ENCODE peak calls at places on chromosomes 16 and 17, in four cellular contexts. Z is K562, U is H1, D is HepG2. B is an unnamed sample.

GRCh38 chr16:58459344-58460218 is 40.4 kb upstream of the NDRG4 start:
- DNase-seq in Z (peak), U (no peak), D (peak), B (peak)

GRCh38 chr16:74691093-74691855 is 9.4 kb downstream of the MLKL start:
- DNase-seq in Z (no peak), U (no peak), D (no peak), B (no peak)

GRCh38 chr17:44589316-44590071 is 32.2 kb downstream of the FZD2 start:
- DNase-seq in Z (no peak), U (no peak), D (no peak), B (no peak)

GRCh38 chr16:74560912-74561311 is 46.0 kb downstream of the GLG1 start:
- DNase-seq in Z (no peak), U (no peak), D (no peak), B (no peak)

GRCh38 chr16:53159781-53160436 is 105.1 kb downstream of the CHD9 start:
- DNase-seq in Z (peak), U (no peak), D (peak), B (peak)

GRCh38 chr16:67608367-67608766 is 36.6 kb upstream of the CARMIL2 start:
- DNase-seq in Z (no peak), U (no peak), D (no peak), B (no peak)

GRCh38 chr16:1188781-1189189 is 35.9 kb downstream of the CACNA1H start:
- DNase-seq in Z (peak), U (peak), D (no peak), B (no peak)

GRCh38 chr17:511001-511690 is 158.5 kb upstream of the RPH3AL start:
- DNase-seq in Z (no peak), U (no peak), D (no peak), B (no peak)

GRCh38 chr17:17708816-17709215 is 27.6 kb downstream of the RAI1 start:
- DNase-seq in Z (no peak), U (no peak), D (no peak), B (no peak)

GRCh38 chr16:49959552-49960277 is 65.3 kb upstream of the CNEP1R1 start:
- DNase-seq in Z (no peak), U (no peak), D (no peak), B (no peak)

GRCh38 chr17:2323629-2324314 is 12.5 kb downstream of the TSR1 start:
- DNase-seq in Z (no peak), U (no peak), D (no peak), B (no peak)

GRCh38 chr17:8121531-8122390 is 2.1 kb downstream of the HES7 start:
- DNase-seq in Z (peak), U (no peak), D (no peak), B (peak)

GRCh38 chr16:20393801-20394637 is 10.5 kb downstream of the PDILT start:
- DNase-seq in Z (no peak), U (no peak), D (no peak), B (no peak)

GRCh38 chr17:10557422-10557821 is 8.0 kb upstream of the MYH2 start:
- DNase-seq in Z (no peak), U (no peak), D (no peak), B (no peak)

GRCh38 chr17:21458036-21458435 is 81.9 kb downstream of the KCNJ12 start:
- DNase-seq in Z (no peak), U (no peak), D (no peak), B (no peak)

GRCh38 chr17:39699818-39700147 is at the start of gene ERBB2:
- DNase-seq in Z (no peak), U (no peak), D (peak), B (peak)

GRCh38 chr16:4382795-4383357 is 11.2 kb downstream of the VASN start:
- DNase-seq in Z (no peak), U (no peak), D (no peak), B (no peak)

GRCh38 chr17:4230142-4230541 is 33.6 kb downstream of the ANKFY1 start:
- DNase-seq in Z (no peak), U (no peak), D (no peak), B (peak)

GRCh38 chr16:71353736-71354135 is 4.8 kb upstream of the CALB2 start:
- DNase-seq in Z (no peak), U (no peak), D (no peak), B (no peak)

GRCh38 chr17:17391575-17392370 is 85.0 kb upstream of the MED9 start:
- DNase-seq in Z (peak), U (no peak), D (no peak), B (no peak)

GRCh38 chr17:77164483-77165030 is 23.8 kb downstream of the SEC14L1 start:
- DNase-seq in Z (peak), U (no peak), D (peak), B (no peak)

GRCh38 chr17:78366109-78366848 is 6.4 kb upstream of the SOCS3 start:
- DNase-seq in Z (no peak), U (no peak), D (no peak), B (no peak)

GRCh38 chr17:41190328-41190727 is 641 bp downstream of the KRTAP9-1 start:
- DNase-seq in Z (no peak), U (no peak), D (no peak), B (no peak)

GRCh38 chr16:90012978-90013745 is 6.1 kb downstream of the DBNDD1 start:
- DNase-seq in Z (no peak), U (no peak), D (no peak), B (no peak)

GRCh38 chr16:632486-633335 is 1.9 kb downstream of the WFIKKN1 start:
- DNase-seq in Z (no peak), U (no peak), D (no peak), B (no peak)

DNA sequence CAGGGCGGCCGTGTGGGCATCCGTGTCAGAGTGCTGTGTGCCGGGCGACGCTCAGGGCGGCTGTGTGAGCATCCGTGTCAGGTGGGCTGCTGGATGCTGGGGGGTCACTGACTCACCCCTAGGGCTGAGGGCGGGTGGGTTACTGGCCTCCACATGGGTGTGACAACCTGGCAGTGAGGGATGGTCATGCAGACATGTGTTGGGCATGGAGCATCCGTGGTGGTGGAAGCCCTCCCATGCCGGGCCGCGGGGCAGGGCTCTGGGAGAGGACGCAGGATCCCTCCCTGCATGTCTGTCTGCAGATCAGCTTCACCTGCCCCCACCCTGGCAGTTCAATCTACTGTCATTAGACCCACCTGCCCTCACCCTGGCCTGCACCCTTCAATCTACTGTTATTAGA is 56.3 kb downstream of the METRNL start:
- DNase-seq in Z (no peak), U (no peak), D (no peak), B (no peak)
- TF ChIP-seq RNF2 in Z (no peak), U (no peak), D (no peak), B (no peak)

GRCh38 chr17:56592487-56593072 is 919 bp upstream of the NOG start:
- DNase-seq in Z (peak), U (no peak), D (peak), B (peak)
- TF ChIP-seq RNF2 in Z (no peak), U (no peak), D (peak), B (no peak)

DNA sequence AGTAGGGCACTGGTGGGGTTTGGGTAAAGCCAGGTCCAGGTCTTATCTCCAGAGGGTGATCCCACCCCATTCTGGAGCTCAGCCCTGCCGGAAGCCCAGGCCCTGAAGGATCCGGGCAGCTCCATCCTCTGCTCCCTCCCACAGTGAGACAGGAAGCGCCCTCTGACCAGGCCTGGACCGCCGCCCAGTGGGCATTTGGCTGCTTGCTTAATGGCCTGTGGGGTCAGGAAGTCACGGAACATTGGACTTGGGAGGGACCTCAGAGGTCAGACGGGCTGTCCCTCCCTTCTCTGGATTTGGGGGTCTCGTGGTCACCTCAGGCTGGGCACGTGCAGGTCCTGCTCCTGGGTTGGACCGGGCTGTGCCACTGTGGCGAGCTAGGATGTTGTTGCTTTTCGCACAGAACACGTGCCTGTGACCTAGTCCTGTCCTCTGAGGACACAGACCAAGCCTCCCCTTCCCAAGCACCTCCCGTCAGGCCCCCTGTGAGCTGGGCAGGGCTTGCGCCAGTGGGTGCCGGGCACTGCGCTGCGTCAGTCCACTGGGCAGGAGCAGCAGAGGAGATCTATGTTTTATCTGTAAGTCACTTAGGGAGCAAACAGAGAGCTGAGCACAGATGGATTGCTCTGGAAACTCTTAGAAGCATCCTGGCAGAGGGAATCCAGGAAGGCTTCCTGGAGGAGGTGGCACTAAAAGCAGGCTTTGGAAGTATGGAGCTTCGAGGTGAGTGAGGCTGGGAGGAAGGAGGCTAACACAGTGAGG is 49.4 kb upstream of the GSE1 start:
- DNase-seq in Z (peak), U (no peak), D (peak), B (no peak)
- TF ChIP-seq RNF2 in Z (no peak), U (no peak), D (no peak), B (no peak)

GRCh38 chr16:81716478-81717210 is 62.4 kb upstream of the PLCG2 start:
- DNase-seq in Z (no peak), U (no peak), D (no peak), B (no peak)
- TF ChIP-seq RNF2 in Z (no peak), U (no peak), D (no peak), B (no peak)

GRCh38 chr17:73547790-73548189 is 96.5 kb downstream of the SDK2 start:
- DNase-seq in Z (no peak), U (no peak), D (no peak), B (no peak)

GRCh38 chr17:73545109-73545508 is 99.1 kb downstream of the SDK2 start:
- DNase-seq in Z (no peak), U (no peak), D (no peak), B (no peak)

GRCh38 chr17:73546121-73546520 is 98.1 kb downstream of the SDK2 start:
- DNase-seq in Z (no peak), U (no peak), D (no peak), B (no peak)

GRCh38 chr17:73545633-73546032 is 98.6 kb downstream of the SDK2 start:
- DNase-seq in Z (no peak), U (no peak), D (no peak), B (no peak)

DNA sequence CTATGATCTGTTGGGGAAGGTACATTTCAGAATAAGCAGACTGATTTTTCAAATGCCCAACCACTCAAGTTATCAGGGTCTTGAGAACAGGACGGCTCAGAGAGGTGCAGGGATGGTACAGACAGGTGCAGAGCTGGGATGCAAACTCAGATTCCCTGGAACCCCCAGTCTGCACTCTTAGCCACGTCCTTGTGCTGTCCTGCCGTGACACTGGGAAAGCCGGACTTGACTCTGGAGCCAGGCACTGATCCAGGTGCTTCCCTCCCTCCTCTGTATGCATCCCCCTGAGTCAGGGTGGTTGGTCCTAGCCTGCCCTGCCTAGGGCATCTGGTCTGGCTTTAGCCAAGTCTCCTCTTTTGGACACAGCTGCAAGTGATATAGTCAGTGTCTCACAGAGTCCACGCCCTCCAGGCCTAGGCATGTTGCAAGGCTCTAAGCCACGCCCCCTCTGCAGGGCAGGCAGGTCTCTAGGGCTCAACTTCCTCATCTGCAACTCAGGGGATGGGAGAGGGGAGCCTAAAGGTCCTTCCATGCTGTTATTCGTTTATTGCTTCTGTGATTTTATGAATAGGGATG is 97.4 kb downstream of the SDK2 start:
- DNase-seq in Z (peak), U (no peak), D (peak), B (peak)
- TF ChIP-seq RNF2 in Z (no peak), U (no peak), D (no peak), B (no peak)